ENCODE peak calls at places on chromosomes 6 and 20, in eight cellular contexts. One of them, this sample, is unnamed.

GRCh38 chr6:4180653-4181255 is 45.4 kb upstream of the ECI2 start:
- DNase-seq in stimulated activated CD4-positive, alpha-beta T cell treated with anti-CD3 and anti-CD28 coated beads, Interleukin-4, amount 100 ng/mL, for 48 hours: no peak
- DNase-seq in astrocyte: peak
- DNase-seq in activated T-cell treated with anti-CD3 and anti-CD28 coated beads for 24 hours: no peak
- DNase-seq in adipocyte: no peak
- DNase-seq in GM20000: no peak
- DNase-seq in activated CD4-positive, alpha-beta T cell treated with anti-CD3 and anti-CD28 coated beads, Interleukin-2, amount 50 U/mL, for 1 hour: no peak
- DNase-seq in neural progenitor cell: peak
- DNase-seq in this sample: peak

GRCh38 chr6:6798430-6798829 is 209.9 kb downstream of the LY86 start:
- DNase-seq in stimulated activated CD4-positive, alpha-beta T cell treated with anti-CD3 and anti-CD28 coated beads, Interleukin-4, amount 100 ng/mL, for 48 hours: no peak
- DNase-seq in astrocyte: no peak
- DNase-seq in activated T-cell treated with anti-CD3 and anti-CD28 coated beads for 24 hours: no peak
- DNase-seq in adipocyte: no peak
- DNase-seq in GM20000: peak
- DNase-seq in activated CD4-positive, alpha-beta T cell treated with anti-CD3 and anti-CD28 coated beads, Interleukin-2, amount 50 U/mL, for 1 hour: no peak
- DNase-seq in neural progenitor cell: no peak
- DNase-seq in this sample: peak

GRCh38 chr20:54199721-54200176 is 8.1 kb upstream of the PFDN4 start:
- DNase-seq in stimulated activated CD4-positive, alpha-beta T cell treated with anti-CD3 and anti-CD28 coated beads, Interleukin-4, amount 100 ng/mL, for 48 hours: peak
- DNase-seq in astrocyte: no peak
- DNase-seq in activated T-cell treated with anti-CD3 and anti-CD28 coated beads for 24 hours: peak
- DNase-seq in adipocyte: peak
- DNase-seq in GM20000: peak
- DNase-seq in activated CD4-positive, alpha-beta T cell treated with anti-CD3 and anti-CD28 coated beads, Interleukin-2, amount 50 U/mL, for 1 hour: peak
- DNase-seq in neural progenitor cell: peak
- DNase-seq in this sample: peak

GRCh38 chr6:52571099-52571755 is 5.6 kb downstream of the TRAM2 start:
- DNase-seq in stimulated activated CD4-positive, alpha-beta T cell treated with anti-CD3 and anti-CD28 coated beads, Interleukin-4, amount 100 ng/mL, for 48 hours: no peak
- DNase-seq in astrocyte: no peak
- DNase-seq in activated T-cell treated with anti-CD3 and anti-CD28 coated beads for 24 hours: no peak
- DNase-seq in adipocyte: no peak
- DNase-seq in GM20000: no peak
- DNase-seq in activated CD4-positive, alpha-beta T cell treated with anti-CD3 and anti-CD28 coated beads, Interleukin-2, amount 50 U/mL, for 1 hour: no peak
- DNase-seq in neural progenitor cell: no peak
- DNase-seq in this sample: no peak

GRCh38 chr20:24792641-24793495 is 156.2 kb upstream of the CST7 start:
- DNase-seq in stimulated activated CD4-positive, alpha-beta T cell treated with anti-CD3 and anti-CD28 coated beads, Interleukin-4, amount 100 ng/mL, for 48 hours: no peak
- DNase-seq in astrocyte: no peak
- DNase-seq in activated T-cell treated with anti-CD3 and anti-CD28 coated beads for 24 hours: no peak
- DNase-seq in adipocyte: no peak
- DNase-seq in GM20000: no peak
- DNase-seq in activated CD4-positive, alpha-beta T cell treated with anti-CD3 and anti-CD28 coated beads, Interleukin-2, amount 50 U/mL, for 1 hour: no peak
- DNase-seq in neural progenitor cell: no peak
- DNase-seq in this sample: no peak

GRCh38 chr20:6492396-6493055 is 275.0 kb upstream of the BMP2 start:
- DNase-seq in stimulated activated CD4-positive, alpha-beta T cell treated with anti-CD3 and anti-CD28 coated beads, Interleukin-4, amount 100 ng/mL, for 48 hours: no peak
- DNase-seq in astrocyte: peak
- DNase-seq in activated T-cell treated with anti-CD3 and anti-CD28 coated beads for 24 hours: no peak
- DNase-seq in adipocyte: no peak
- DNase-seq in GM20000: no peak
- DNase-seq in activated CD4-positive, alpha-beta T cell treated with anti-CD3 and anti-CD28 coated beads, Interleukin-2, amount 50 U/mL, for 1 hour: no peak
- DNase-seq in neural progenitor cell: no peak
- DNase-seq in this sample: no peak

GRCh38 chr6:154888426-154888825 is 106.7 kb upstream of the TIAM2 start:
- DNase-seq in stimulated activated CD4-positive, alpha-beta T cell treated with anti-CD3 and anti-CD28 coated beads, Interleukin-4, amount 100 ng/mL, for 48 hours: no peak
- DNase-seq in astrocyte: no peak
- DNase-seq in activated T-cell treated with anti-CD3 and anti-CD28 coated beads for 24 hours: no peak
- DNase-seq in adipocyte: no peak
- DNase-seq in GM20000: no peak
- DNase-seq in activated CD4-positive, alpha-beta T cell treated with anti-CD3 and anti-CD28 coated beads, Interleukin-2, amount 50 U/mL, for 1 hour: no peak
- DNase-seq in neural progenitor cell: peak
- DNase-seq in this sample: no peak

GRCh38 chr6:4848382-4849068 is 72.3 kb downstream of the CDYL start:
- DNase-seq in stimulated activated CD4-positive, alpha-beta T cell treated with anti-CD3 and anti-CD28 coated beads, Interleukin-4, amount 100 ng/mL, for 48 hours: no peak
- DNase-seq in astrocyte: no peak
- DNase-seq in activated T-cell treated with anti-CD3 and anti-CD28 coated beads for 24 hours: no peak
- DNase-seq in adipocyte: no peak
- DNase-seq in GM20000: peak
- DNase-seq in activated CD4-positive, alpha-beta T cell treated with anti-CD3 and anti-CD28 coated beads, Interleukin-2, amount 50 U/mL, for 1 hour: no peak
- DNase-seq in neural progenitor cell: peak
- DNase-seq in this sample: peak

GRCh38 chr6:28124350-28124970 is at the start of gene ZSCAN16:
- DNase-seq in stimulated activated CD4-positive, alpha-beta T cell treated with anti-CD3 and anti-CD28 coated beads, Interleukin-4, amount 100 ng/mL, for 48 hours: peak
- DNase-seq in astrocyte: peak
- DNase-seq in activated T-cell treated with anti-CD3 and anti-CD28 coated beads for 24 hours: peak
- DNase-seq in adipocyte: peak
- DNase-seq in GM20000: peak
- DNase-seq in activated CD4-positive, alpha-beta T cell treated with anti-CD3 and anti-CD28 coated beads, Interleukin-2, amount 50 U/mL, for 1 hour: peak
- DNase-seq in neural progenitor cell: peak
- DNase-seq in this sample: peak

GRCh38 chr6:38187285-38187684 is 367.8 kb downstream of the ZFAND3 start:
- DNase-seq in stimulated activated CD4-positive, alpha-beta T cell treated with anti-CD3 and anti-CD28 coated beads, Interleukin-4, amount 100 ng/mL, for 48 hours: no peak
- DNase-seq in astrocyte: no peak
- DNase-seq in activated T-cell treated with anti-CD3 and anti-CD28 coated beads for 24 hours: no peak
- DNase-seq in adipocyte: no peak
- DNase-seq in GM20000: no peak
- DNase-seq in activated CD4-positive, alpha-beta T cell treated with anti-CD3 and anti-CD28 coated beads, Interleukin-2, amount 50 U/mL, for 1 hour: no peak
- DNase-seq in neural progenitor cell: peak
- DNase-seq in this sample: no peak

GRCh38 chr20:49156481-49156880 is 31.7 kb downstream of the STAU1 start:
- DNase-seq in stimulated activated CD4-positive, alpha-beta T cell treated with anti-CD3 and anti-CD28 coated beads, Interleukin-4, amount 100 ng/mL, for 48 hours: no peak
- DNase-seq in astrocyte: no peak
- DNase-seq in activated T-cell treated with anti-CD3 and anti-CD28 coated beads for 24 hours: no peak
- DNase-seq in adipocyte: no peak
- DNase-seq in GM20000: no peak
- DNase-seq in activated CD4-positive, alpha-beta T cell treated with anti-CD3 and anti-CD28 coated beads, Interleukin-2, amount 50 U/mL, for 1 hour: no peak
- DNase-seq in neural progenitor cell: no peak
- DNase-seq in this sample: no peak

GRCh38 chr6:161639772-161640171 is 365.9 kb upstream of the AGPAT4 start:
- DNase-seq in stimulated activated CD4-positive, alpha-beta T cell treated with anti-CD3 and anti-CD28 coated beads, Interleukin-4, amount 100 ng/mL, for 48 hours: no peak
- DNase-seq in astrocyte: peak
- DNase-seq in activated T-cell treated with anti-CD3 and anti-CD28 coated beads for 24 hours: no peak
- DNase-seq in adipocyte: no peak
- DNase-seq in GM20000: no peak
- DNase-seq in activated CD4-positive, alpha-beta T cell treated with anti-CD3 and anti-CD28 coated beads, Interleukin-2, amount 50 U/mL, for 1 hour: no peak
- DNase-seq in neural progenitor cell: peak
- DNase-seq in this sample: no peak

This sample was measured in GM12865.